ENCODE peak calls at places on chromosomes 12 and 14, in ten cellular contexts. B, I, D, J, S, C, F, Z, E and M are unnamed samples.

GRCh38 chr14:74400919-74401503 is 25.0 kb downstream of the SYNDIG1L start:
- DNase-seq in B (no peak), I (no peak), D (no peak), J (no peak), S (no peak), C (no peak), F (peak; percentile 44), Z (no peak), E (no peak), M (no peak)

GRCh38 chr12:112182499-112182898 is 57.1 kb downstream of the TRAFD1 start:
- DNase-seq in B (peak; percentile 19), I (no peak), D (peak; percentile 25), J (peak; percentile 46), S (no peak), C (no peak), F (no peak), Z (no peak), E (no peak), M (peak; percentile 55)

GRCh38 chr12:47419500-47419899 is 286.3 kb downstream of the RPAP3 start:
- DNase-seq in B (peak; percentile 69), I (no peak), D (peak; percentile 62), J (no peak), S (no peak), C (no peak), F (peak; percentile 26), Z (no peak), E (no peak), M (no peak)

GRCh38 chr12:52533686-52534470 is 13.7 kb upstream of the KRT5 start:
- DNase-seq in B (no peak), I (no peak), D (no peak), J (peak; percentile 29), S (no peak), C (no peak), F (no peak), Z (no peak), E (no peak), M (no peak)

GRCh38 chr12:46669720-46670119 is 156.1 kb downstream of the SLC38A4 start:
- DNase-seq in B (no peak), I (no peak), D (no peak), J (no peak), S (no peak), C (no peak), F (peak; percentile 77), Z (no peak), E (no peak), M (no peak)

GRCh38 chr14:72439707-72440106 is 454.2 kb downstream of the DPF3 start:
- DNase-seq in B (no peak), I (no peak), D (no peak), J (no peak), S (no peak), C (no peak), F (no peak), Z (no peak), E (no peak), M (no peak)

GRCh38 chr12:41212625-41213024 is 24.5 kb downstream of the PDZRN4 start:
- DNase-seq in B (no peak), I (no peak), D (no peak), J (no peak), S (no peak), C (no peak), F (no peak), Z (no peak), E (no peak), M (no peak)

GRCh38 chr14:100788517-100789365 is 37.2 kb upstream of the MEG3 start:
- DNase-seq in B (no peak), I (no peak), D (no peak), J (no peak), S (no peak), C (peak; percentile 39), F (peak; percentile 37), Z (no peak), E (no peak), M (no peak)

GRCh38 chr12:82174936-82175335 is 183.3 kb downstream of the CCDC59 start:
- DNase-seq in B (no peak), I (peak; percentile 24), D (no peak), J (no peak), S (no peak), C (no peak), F (peak; percentile 7), Z (no peak), E (no peak), M (no peak)

DNA sequence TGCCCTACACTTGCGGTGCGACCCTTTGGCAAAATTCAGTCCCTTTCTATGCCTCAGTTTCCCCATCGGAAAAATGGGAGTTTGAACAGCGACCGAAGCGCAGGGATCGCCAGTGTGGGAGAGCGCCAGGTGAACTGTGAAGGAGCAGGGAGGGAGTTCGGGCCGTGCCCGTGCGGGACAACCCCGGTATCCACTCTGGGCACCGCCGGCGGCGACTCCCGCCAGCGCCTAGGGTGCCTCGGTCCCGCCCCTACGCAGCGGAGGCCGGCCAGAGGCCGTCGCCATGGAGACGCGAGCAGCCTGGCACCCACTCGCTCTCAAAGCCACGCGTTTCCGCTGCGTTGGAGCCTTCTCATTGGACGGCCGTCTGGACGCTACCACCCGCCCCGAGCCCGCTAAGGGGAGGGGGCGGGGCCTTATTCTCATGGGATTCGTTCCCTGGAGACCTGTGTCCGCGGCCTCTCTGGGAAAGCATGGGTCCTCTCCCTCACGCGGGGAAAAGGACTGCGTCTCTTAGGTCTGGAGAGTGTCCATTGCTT is 729 bp upstream of the MLEC start:
- DNase-seq in B (peak; percentile 100), I (peak; percentile 98), D (peak; percentile 98), J (peak; percentile 99), S (peak; percentile 98), C (peak; percentile 99), F (peak; percentile 99), Z (peak; percentile 99), E (peak; percentile 98), M (peak; percentile 98)
- H3K4me3 ChIP-seq in B (peak overlapping the region; percentile 91), I (peak overlapping the region; percentile 74), D (peak overlapping the region; percentile 83), J (peak overlapping the region; percentile 77), S (peak overlapping the region; percentile 97), C (peak overlapping the region; percentile 92), F (peak overlapping the region; percentile 77), Z (peak overlapping the region; percentile 99), E (peak overlapping the region; percentile 92), M (peak overlapping the region; percentile 96)

DNA sequence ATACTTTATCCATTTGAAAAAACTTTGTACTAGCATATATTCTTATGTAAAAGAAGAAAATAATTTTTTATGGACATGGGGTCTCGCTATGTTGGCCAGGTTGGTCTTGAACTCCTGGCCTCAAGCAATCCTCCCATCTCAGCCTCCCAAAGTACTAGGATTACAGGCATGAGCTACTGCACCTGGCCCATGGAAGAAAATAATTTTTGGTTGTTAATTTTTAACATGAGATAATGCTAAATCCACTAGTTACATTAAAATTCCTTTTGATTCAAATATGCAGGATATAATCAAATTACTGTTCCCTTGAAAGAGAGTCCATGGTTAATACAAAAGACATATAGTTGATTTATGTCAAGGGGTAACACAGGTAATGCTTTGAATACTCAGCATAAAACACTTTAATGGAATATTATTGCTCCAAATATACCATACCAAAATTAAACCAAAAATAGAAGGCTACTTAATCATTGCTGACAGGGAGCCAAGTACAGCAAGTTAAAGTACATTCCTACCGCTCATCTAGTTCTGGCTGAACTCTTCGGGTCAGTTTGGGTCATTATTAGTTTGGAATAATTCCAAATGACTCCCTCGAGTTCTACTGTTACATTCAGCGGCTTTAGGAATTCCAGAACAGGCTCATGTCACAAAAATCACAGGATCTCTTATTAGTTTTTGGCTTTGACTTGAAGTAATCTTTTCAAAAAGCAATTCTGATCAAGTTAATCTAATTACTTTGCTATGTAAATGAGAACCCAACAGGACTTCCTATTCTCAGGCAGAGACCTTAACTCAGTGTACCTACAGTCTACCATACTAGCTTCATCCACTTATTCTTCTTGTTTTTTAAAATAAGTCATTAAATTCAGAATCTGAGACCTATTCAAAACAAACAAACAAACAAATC is 6.1 kb downstream of the SOS2 start:
- DNase-seq in B (peak; percentile 91), I (no peak), D (peak; percentile 65), J (no peak), S (no peak), C (no peak), F (no peak), Z (no peak), E (no peak), M (peak; percentile 40)
- H3K4me1 ChIP-seq in B (peaks cover 41% of the 10 kb centered on the region), I (peaks cover 14% of the 10 kb centered on the region), D (peaks cover 2% of the 10 kb centered on the region), J (peaks cover 83% of the 10 kb centered on the region), S (peaks cover 93% of the 10 kb centered on the region), C (peaks cover 59% of the 10 kb centered on the region), F (peaks cover 2% of the 10 kb centered on the region), Z (peaks cover 52% of the 10 kb centered on the region), E (peaks cover 8% of the 10 kb centered on the region), M (peaks cover 28% of the 10 kb centered on the region)

DNA sequence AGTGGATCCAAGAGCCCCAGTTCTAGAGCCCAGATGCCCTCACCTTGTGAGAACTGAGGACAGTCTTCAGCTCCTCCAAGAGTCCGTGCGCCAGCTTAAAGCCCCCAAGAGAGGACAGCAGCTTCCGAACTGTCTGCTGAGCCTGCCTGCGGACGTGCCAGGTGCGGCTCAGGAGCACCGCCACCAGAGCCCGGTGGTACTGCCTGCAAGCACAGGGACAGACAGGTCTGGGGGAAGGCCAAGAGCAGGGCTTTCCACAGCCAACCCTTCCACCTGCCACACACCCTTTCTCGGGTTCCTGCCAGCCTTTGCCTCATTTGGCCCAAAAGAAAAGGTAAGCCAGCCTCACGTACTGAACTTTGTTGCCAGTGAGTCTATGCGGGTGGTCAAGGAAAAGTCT is 30.2 kb downstream of the GCN1 start:
- DNase-seq in B (no peak), I (no peak), D (no peak), J (no peak), S (no peak), C (no peak), F (no peak), Z (no peak), E (no peak), M (no peak)
- H3K36me3 ChIP-seq in B (peaks cover 53% of the 10 kb centered on the region), I (peaks cover 40% of the 10 kb centered on the region), D (peaks cover 83% of the 10 kb centered on the region), J (peaks cover 41% of the 10 kb centered on the region), S (peaks cover 97% of the 10 kb centered on the region), C (peaks cover 91% of the 10 kb centered on the region), F (peaks cover 31% of the 10 kb centered on the region), Z (peaks cover 15% of the 10 kb centered on the region), E (no peaks in the 10 kb centered on the region), M (no peaks in the 10 kb centered on the region)

DNA sequence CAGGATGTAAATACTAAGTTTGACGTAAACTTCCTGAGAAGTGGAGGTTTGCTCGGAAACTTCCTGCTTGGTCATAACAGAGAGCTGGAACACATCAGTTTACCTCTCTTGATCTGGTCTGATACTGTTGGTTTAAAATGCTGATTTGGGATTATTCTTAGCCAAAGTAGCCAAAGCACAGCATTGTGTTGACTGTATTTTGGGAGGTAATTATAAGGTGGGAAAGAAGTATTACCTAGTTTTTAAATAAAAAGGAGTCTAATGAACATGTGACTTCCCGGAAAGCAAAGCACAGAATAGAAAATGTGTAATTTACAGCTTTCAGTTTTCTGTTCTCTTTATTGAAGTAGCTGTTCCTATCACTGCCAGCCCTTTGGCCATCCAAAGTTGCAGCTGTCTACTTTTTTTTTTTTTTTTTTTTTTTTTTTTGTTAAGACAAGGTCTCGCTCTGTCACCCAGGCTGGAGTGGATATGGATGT is 52.2 kb upstream of the SRP54 start:
- DNase-seq in B (no peak), I (no peak), D (no peak), J (no peak), S (no peak), C (no peak), F (no peak), Z (no peak), E (no peak), M (no peak)
- H3K4me3 ChIP-seq in B (no peak overlapping the region), I (no peak overlapping the region), D (no peak overlapping the region), J (no peak overlapping the region), S (no peak overlapping the region), C (no peak overlapping the region), F (no peak overlapping the region), Z (no peak overlapping the region), E (no peak overlapping the region), M (no peak overlapping the region)

GRCh38 chr12:55823419-55823818 is 5.6 kb downstream of the ORMDL2 start:
- DNase-seq in B (no peak), I (no peak), D (no peak), J (no peak), S (no peak), C (no peak), F (no peak), Z (no peak), E (no peak), M (no peak)
- H3K4me1 ChIP-seq in B (peaks cover 24% of the 10 kb centered on the region), I (peaks cover 17% of the 10 kb centered on the region), D (peaks cover 22% of the 10 kb centered on the region), J (peaks cover 34% of the 10 kb centered on the region), S (peaks cover 52% of the 10 kb centered on the region), C (peaks cover 57% of the 10 kb centered on the region), F (peaks cover 4% of the 10 kb centered on the region), Z (peaks cover 27% of the 10 kb centered on the region), E (peaks cover 6% of the 10 kb centered on the region), M (peaks cover 19% of the 10 kb centered on the region)

GRCh38 chr14:99597911-99598600 is 6.0 kb downstream of the CCDC85C start:
- DNase-seq in B (no peak), I (no peak), D (no peak), J (no peak), S (no peak), C (no peak), F (no peak), Z (no peak), E (no peak), M (no peak)
- H3K36me3 ChIP-seq in B (no peaks in the 10 kb centered on the region), I (no peaks in the 10 kb centered on the region), D (no peaks in the 10 kb centered on the region), J (no peaks in the 10 kb centered on the region), S (no peaks in the 10 kb centered on the region), C (no peaks in the 10 kb centered on the region), F (no peaks in the 10 kb centered on the region), Z (no peaks in the 10 kb centered on the region), E (no peaks in the 10 kb centered on the region), M (no peaks in the 10 kb centered on the region)